ENCODE peak calls at places on chromosomes 5 and 9, in four cellular contexts. T is H1, O is K562, L is GM12878. M is an unnamed sample.
A peak's percentile ranks its signal among the peaks of the same experiment; 100 is the strongest.

GRCh38 chr9:74285075-74285474 is 212.1 kb upstream of the RORB start:
- DNase-seq in L (no peak), T (no peak), O (no peak), M (no peak)

GRCh38 chr9:116337015-116337414 is 183.4 kb downstream of the PAPPA start:
- DNase-seq in T (peak; percentile 13), L (no peak), O (no peak), M (no peak)

GRCh38 chr9:81588148-81588874 is 101.0 kb downstream of the TLE1 start:
- DNase-seq in O (no peak), L (no peak), T (no peak), M (no peak)

GRCh38 chr5:62969409-62970120 is 390.9 kb downstream of the LRRC70 start:
- DNase-seq in O (no peak), T (no peak), L (no peak), M (no peak)

GRCh38 chr9:85505612-85506011 is 236.1 kb downstream of the AGTPBP1 start:
- DNase-seq in O (no peak), T (no peak), L (no peak), M (no peak)

GRCh38 chr5:73550016-73550415 is 15.4 kb downstream of the ANKRA2 start:
- DNase-seq in T (no peak), O (no peak), L (no peak), M (no peak)

GRCh38 chr9:36485647-36486453 is 85.8 kb upstream of the RNF38 start:
- DNase-seq in O (peak; percentile 5), L (no peak), T (no peak), M (no peak)

GRCh38 chr9:72948906-72949582 is 3.8 kb downstream of the ALDH1A1 start:
- DNase-seq in L (no peak), O (peak; percentile 31), T (no peak), M (no peak)

GRCh38 chr9:131116281-131117101 is 8.9 kb upstream of the NUP214 start:
- DNase-seq in O (no peak), T (no peak), L (no peak), M (no peak)

GRCh38 chr5:100505984-100506670 is 29.0 kb upstream of the FAM174A start:
- DNase-seq in L (no peak), O (no peak), T (no peak), M (peak; percentile 31)

GRCh38 chr5:160802567-160802966 is 49.4 kb downstream of the ATP10B start:
- DNase-seq in T (no peak), L (no peak), O (no peak), M (no peak)
- TF ChIP-seq EGR1 in T (no peak), L (no peak), O (no peak), M (no peak)

GRCh38 chr9:136036050-136036449 is 59.0 kb downstream of the NACC2 start:
- DNase-seq in O (no peak), T (no peak), L (no peak), M (no peak)
- TF ChIP-seq EGR1 in O (no peak), T (no peak), L (no peak), M (no peak)

DNA sequence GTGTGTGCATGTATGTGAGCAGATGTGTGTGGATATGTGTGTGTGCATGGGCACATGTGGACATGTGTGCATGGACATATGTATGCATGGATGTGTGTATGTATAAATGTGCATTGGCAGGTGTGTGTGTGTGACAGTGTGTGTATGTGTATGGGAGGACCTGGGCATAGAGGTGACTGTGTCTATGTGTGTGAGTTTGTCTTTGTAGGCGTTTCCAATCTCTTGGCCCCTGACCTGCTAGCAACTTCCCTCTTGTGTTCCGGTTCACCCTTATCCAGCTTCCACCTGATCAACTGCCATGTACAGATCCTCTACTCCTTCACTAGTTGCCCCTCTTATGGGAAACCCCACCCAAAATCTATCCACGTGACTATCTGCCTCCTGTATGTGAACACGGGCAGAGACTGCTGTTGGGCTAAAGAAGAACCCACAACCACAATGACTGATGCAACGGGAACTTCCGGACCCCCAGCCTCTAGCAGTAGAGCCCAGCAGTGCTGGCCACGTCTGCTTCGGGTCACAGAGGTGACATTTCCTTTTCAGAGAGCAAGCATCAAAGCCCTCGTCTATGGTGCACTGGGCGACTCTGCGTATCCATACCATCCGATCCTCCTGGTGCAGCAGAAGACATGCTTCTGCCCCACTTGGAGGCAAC is 24.9 kb upstream of the GADD45G start:
- DNase-seq in L (no peak), O (no peak), T (no peak), M (no peak)
- TF ChIP-seq EGR1 in L (no peak), O (no peak), T (no peak), M (no peak)

GRCh38 chr9:28741459-28741858 is 1168.2 kb upstream of the C9orf72 start:
- DNase-seq in O (no peak), T (no peak), L (no peak), M (no peak)
- TF ChIP-seq EGR1 in O (no peak), T (no peak), L (no peak), M (no peak)

GRCh38 chr5:176450077-176450476 is 1.9 kb downstream of the FAF2 start:
- DNase-seq in T (no peak), L (no peak), O (no peak), M (no peak)

GRCh38 chr5:176446884-176447537 is 1.2 kb upstream of the FAF2 start:
- DNase-seq in T (no peak), L (no peak), O (peak; percentile 46), M (no peak)

GRCh38 chr5:176447982-176448608 is at the start of gene FAF2:
- DNase-seq in L (peak; percentile 96), O (peak; percentile 98), T (peak; percentile 97), M (peak; percentile 97)

GRCh38 chr5:176444742-176445141 is 3.4 kb upstream of the FAF2 start:
- DNase-seq in T (no peak), L (no peak), O (no peak), M (no peak)

DNA sequence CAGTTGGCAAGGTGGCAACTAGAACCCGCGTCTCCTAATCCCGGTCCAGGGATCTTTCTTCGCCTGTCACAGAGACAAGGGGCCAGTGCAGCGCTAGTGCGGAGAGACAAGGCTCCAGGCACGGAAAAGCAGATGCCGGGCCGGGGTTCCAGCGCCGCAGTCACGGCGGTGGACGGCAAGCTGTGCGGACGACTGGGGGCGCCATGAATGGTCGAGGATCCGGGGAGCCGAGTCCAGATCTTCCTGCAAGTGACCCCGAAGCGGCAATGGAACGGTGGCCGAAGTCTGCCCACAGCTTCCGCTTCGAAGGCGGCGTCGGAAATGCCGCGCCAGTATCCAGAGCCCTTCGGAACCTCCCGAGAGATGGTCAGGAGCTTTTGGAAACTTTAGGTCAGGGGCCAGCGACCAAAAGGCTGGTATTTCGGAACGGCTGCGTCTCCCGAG is 625 bp upstream of the FAF2 start:
- DNase-seq in T (no peak), O (no peak), L (no peak), M (no peak)
- TF ChIP-seq EGR1 in T (no peak), O (no peak), L (no peak), M (no peak)

GRCh38 chr9:137026828-137027227 is 1.2 kb downstream of the ABCA2 start:
- DNase-seq in O (no peak), L (no peak), T (no peak), M (no peak)

GRCh38 chr9:137023583-137023991 is 4.5 kb downstream of the ABCA2 start:
- DNase-seq in T (no peak), O (no peak), L (no peak), M (no peak)

GRCh38 chr9:137026384-137026783 is 1.7 kb downstream of the ABCA2 start:
- DNase-seq in T (no peak), O (no peak), L (no peak), M (no peak)

GRCh38 chr9:137027369-137028012 is 546 bp downstream of the ABCA2 start:
- DNase-seq in L (no peak), O (peak; percentile 55), T (no peak), M (no peak)

GRCh38 chr9:137025120-137025966 is 2.7 kb downstream of the ABCA2 start:
- DNase-seq in L (no peak), O (no peak), T (no peak), M (no peak)
- TF ChIP-seq EGR1 in L (no peak), O (no peak), T (no peak), M (no peak)

DNA sequence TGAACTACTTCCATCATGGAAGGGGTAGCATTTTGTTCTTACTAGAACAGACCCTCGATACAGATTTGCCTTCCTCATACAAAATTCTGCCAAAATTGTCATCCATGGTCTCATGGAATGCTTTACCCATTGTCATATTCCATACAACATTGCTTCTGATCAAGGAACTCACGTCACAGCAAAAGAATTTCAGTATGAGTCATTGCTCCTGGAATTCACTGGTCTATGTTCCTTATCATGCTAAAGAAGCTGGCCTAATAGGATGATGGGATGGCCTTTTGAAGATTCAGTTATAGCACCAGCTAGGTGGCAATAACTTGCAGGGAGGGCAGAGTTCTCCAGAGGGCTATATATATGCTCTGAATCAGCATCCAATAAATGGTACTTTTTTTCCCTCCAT is 18.2 kb upstream of the FNIP1 start:
- DNase-seq in L (no peak), T (no peak), O (peak; percentile 52), M (peak; percentile 26)
- TF ChIP-seq EGR1 in L (no peak), T (no peak), O (no peak), M (no peak)

GRCh38 chr5:141328231-141328630 is 2.1 kb upstream of the PCDHGA1 start:
- DNase-seq in T (no peak), L (no peak), O (no peak), M (no peak)

GRCh38 chr5:141326088-141326854 is 4.0 kb upstream of the PCDHGA1 start:
- DNase-seq in T (no peak), O (peak; percentile 86), L (no peak), M (no peak)

GRCh38 chr5:141330299-141331080 is at the start of gene PCDHGA1:
- DNase-seq in L (no peak), T (no peak), O (peak; percentile 45), M (no peak)
- TF ChIP-seq EGR1 in L (no peak), T (no peak), O (no peak), M (no peak)

DNA sequence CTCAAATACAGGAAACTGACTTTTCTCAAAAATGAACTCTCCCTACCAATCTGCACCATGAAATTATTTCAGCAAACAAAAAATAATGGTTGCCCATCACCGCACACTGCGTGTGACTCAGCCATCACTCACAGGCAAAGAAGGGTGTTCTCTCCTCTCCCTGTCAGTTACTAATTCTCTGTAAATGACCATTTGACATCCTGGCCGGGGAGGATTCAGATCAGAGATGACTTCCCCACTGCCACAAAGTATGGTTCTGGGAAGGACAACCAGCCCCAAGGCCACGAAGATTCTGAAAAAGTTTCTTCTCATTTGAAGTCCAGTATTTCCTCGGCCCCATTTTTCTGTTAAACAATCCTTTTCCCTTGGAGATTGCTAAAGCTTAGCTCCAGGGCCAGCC is 199.4 kb downstream of the AUH start:
- DNase-seq in O (peak; percentile 33), T (no peak), L (no peak), M (no peak)
- TF ChIP-seq EGR1 in O (no peak), T (no peak), L (no peak), M (no peak)

DNA sequence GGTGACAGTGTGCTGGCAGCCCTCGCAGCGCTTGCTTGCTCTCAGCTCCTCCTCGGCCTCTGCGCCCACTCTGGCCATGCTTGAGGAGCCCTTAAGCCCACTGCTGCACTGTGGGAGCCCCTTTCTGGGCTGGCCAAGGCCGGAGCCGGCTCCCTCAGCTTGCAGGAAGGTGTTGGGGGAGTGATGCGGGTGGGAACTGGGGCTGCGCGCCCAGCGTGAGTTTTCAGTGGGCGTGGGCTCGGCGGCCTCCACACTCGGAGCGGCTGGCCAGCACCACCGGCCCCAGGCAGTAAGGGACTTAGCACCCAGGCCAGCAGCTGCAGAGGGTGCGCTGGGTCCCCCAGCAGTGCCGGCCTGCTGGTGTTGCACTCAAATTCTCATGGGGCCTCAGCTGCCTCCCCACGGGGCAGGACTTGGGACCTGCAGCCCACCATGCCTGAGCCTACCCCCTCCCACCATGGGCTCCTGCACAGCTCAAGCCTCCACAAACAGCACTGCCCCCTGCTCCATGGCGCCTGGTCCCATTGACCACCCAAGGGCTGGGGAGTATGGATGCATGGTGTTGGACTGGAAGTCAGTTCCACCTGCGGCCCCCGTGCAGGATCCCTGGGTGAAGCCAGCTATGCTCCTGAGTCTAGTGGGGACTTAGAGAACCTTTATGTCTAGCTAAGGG is 223.1 kb upstream of the PTPRD start:
- DNase-seq in O (no peak), T (no peak), L (no peak), M (no peak)
- TF ChIP-seq EGR1 in O (no peak), T (no peak), L (no peak), M (no peak)